ENCODE peak calls at places on chromosomes 6 and 20, in four cellular contexts. E is SHP77, Z is foreskin fibroblast, C is heart left ventricle. W is an unnamed sample.

GRCh38 chr6:73285674-73286283 is 22.8 kb upstream of the KHDC1 start:
- DNase-seq in Z (peak; percentile 78), C (no peak), E (no peak), W (no peak)

GRCh38 chr6:37570801-37571200 is 71.1 kb upstream of the CCDC167 start:
- DNase-seq in E (no peak), Z (no peak), C (no peak), W (no peak)

GRCh38 chr6:35304299-35304698 is 6.7 kb downstream of the DEF6 start:
- DNase-seq in Z (no peak), E (no peak), C (no peak), W (no peak)

GRCh38 chr6:132300323-132300949 is 100.8 kb downstream of the MOXD1 start:
- DNase-seq in E (peak; percentile 47), Z (peak; percentile 79), C (no peak), W (peak; percentile 25)

GRCh38 chr20:8385247-8385646 is 253.2 kb downstream of the PLCB1 start:
- DNase-seq in Z (peak; percentile 51), C (peak; percentile 34), E (peak; percentile 4), W (no peak)

GRCh38 chr6:124368131-124368530 is 564.5 kb downstream of the NKAIN2 start:
- DNase-seq in E (no peak), Z (no peak), C (no peak), W (no peak)

GRCh38 chr6:7697432-7697819 is 28.5 kb upstream of the BMP6 start:
- DNase-seq in E (no peak), C (no peak), Z (no peak), W (no peak)

GRCh38 chr20:23086056-23086551 is at the start of gene CD93:
- DNase-seq in E (no peak), Z (no peak), C (peak; percentile 73), W (peak; percentile 40)

GRCh38 chr6:36067374-36068011 is 39.9 kb downstream of the MAPK14 start:
- DNase-seq in Z (peak; percentile 50), C (no peak), E (no peak), W (no peak)

GRCh38 chr6:165573671-165574070 is 89.4 kb downstream of the PDE10A start:
- DNase-seq in E (no peak), Z (no peak), C (peak; percentile 88), W (no peak)

GRCh38 chr6:26071135-26071534 is 16.1 kb upstream of the HFE start:
- DNase-seq in E (no peak), C (no peak), Z (peak; percentile 11), W (no peak)

GRCh38 chr6:106530026-106530425 is 99.3 kb downstream of the RTN4IP1 start:
- DNase-seq in E (no peak), C (no peak), Z (peak; percentile 25), W (no peak)

GRCh38 chr20:46215913-46216707 is 92.2 kb downstream of the CDH22 start:
- DNase-seq in E (no peak), C (peak; percentile 84), Z (peak; percentile 32), W (no peak)

GRCh38 chr6:73610444-73611275 is 43.1 kb downstream of the SLC17A5 start:
- DNase-seq in E (no peak), Z (peak; percentile 77), C (no peak), W (peak; percentile 47)

GRCh38 chr6:115854866-115855665 is 205.6 kb downstream of the FRK start:
- DNase-seq in E (no peak), Z (no peak), C (no peak), W (no peak)

GRCh38 chr6:87501809-87502572 is 29.2 kb downstream of the SLC35A1 start:
- DNase-seq in Z (no peak), C (no peak), E (no peak), W (no peak)

GRCh38 chr20:45008521-45009049 is 42.3 kb downstream of the STK4 start:
- DNase-seq in Z (peak; percentile 39), C (no peak), E (no peak), W (no peak)

GRCh38 chr6:41462980-41463930 is 82.9 kb upstream of the FOXP4 start:
- DNase-seq in E (peak; percentile 38), Z (peak; percentile 64), C (peak; percentile 73), W (peak; percentile 85)

GRCh38 chr6:20112206-20112605 is 100.1 kb downstream of the MBOAT1 start:
- DNase-seq in E (no peak), C (no peak), Z (no peak), W (no peak)

GRCh38 chr6:169791721-169792131 is 40.3 kb downstream of the ERMARD start:
- DNase-seq in C (no peak), E (no peak), Z (no peak), W (no peak)

GRCh38 chr6:107753778-107754177 is 70.3 kb downstream of the SCML4 start:
- DNase-seq in C (no peak), E (no peak), Z (no peak), W (no peak)

GRCh38 chr6:13446371-13446770 is 41.0 kb downstream of the GFOD1 start:
- DNase-seq in Z (no peak), C (no peak), E (peak; percentile 37), W (no peak)

GRCh38 chr6:118663993-118664985 is 12.9 kb upstream of the CEP85L start:
- DNase-seq in E (no peak), C (no peak), Z (no peak), W (peak; percentile 18)

GRCh38 chr6:26196846-26197683 is 109.8 kb downstream of the HFE start:
- DNase-seq in C (peak; percentile 78), E (peak; percentile 90), Z (peak; percentile 95), W (peak; percentile 82)

GRCh38 chr6:2396856-2397640 is 151.6 kb upstream of the GMDS start:
- DNase-seq in C (peak; percentile 50), E (peak; percentile 57), Z (peak; percentile 91), W (no peak)

GRCh38 chr20:10179574-10180298 is 38.9 kb upstream of the SNAP25 start:
- DNase-seq in E (peak; percentile 13), C (no peak), Z (no peak), W (no peak)

GRCh38 chr20:56710125-56710524 is 81.0 kb downstream of the TFAP2C start:
- DNase-seq in Z (no peak), E (no peak), C (no peak), W (no peak)

GRCh38 chr6:143967861-143968498 is 40.1 kb downstream of the PLAGL1 start:
- DNase-seq in Z (peak; percentile 50), C (no peak), E (no peak), W (no peak)

GRCh38 chr20:2316847-2317495 is 21.2 kb downstream of the TGM3 start:
- DNase-seq in E (no peak), Z (no peak), C (no peak), W (no peak)

GRCh38 chr20:63737940-63738686 is 1.5 kb upstream of the SLC2A4RG start:
- DNase-seq in Z (no peak), E (no peak), C (no peak), W (peak; percentile 79)

GRCh38 chr20:20731945-20732296 is 19.5 kb upstream of the RALGAPA2 start:
- DNase-seq in Z (no peak), E (no peak), C (no peak), W (no peak)

GRCh38 chr6:106568518-106568917 is 60.8 kb downstream of the RTN4IP1 start:
- DNase-seq in C (no peak), E (no peak), Z (peak; percentile 68), W (no peak)

GRCh38 chr6:35603326-35604202 is 85.2 kb downstream of the FKBP5 start:
- DNase-seq in Z (peak; percentile 47), E (no peak), C (no peak), W (no peak)

GRCh38 chr20:41078329-41078728 is 49.7 kb downstream of the TOP1 start:
- DNase-seq in E (no peak), C (no peak), Z (peak; percentile 61), W (peak; percentile 10)

GRCh38 chr6:98601697-98602096 is 232.7 kb upstream of the POU3F2 start:
- DNase-seq in E (no peak), C (no peak), Z (no peak), W (no peak)

GRCh38 chr6:32355018-32355417 is 16.7 kb downstream of the TSBP1 start:
- DNase-seq in E (no peak), Z (no peak), C (no peak), W (no peak)

GRCh38 chr20:61186771-61187170 is 65.3 kb upstream of the CDH4 start:
- DNase-seq in Z (peak; percentile 15), E (no peak), C (no peak), W (no peak)

W was measured in GM20000.